ENCODE peak calls at places on chromosome 17, in six cellular contexts. One of them, this sample, is unnamed.

GRCh38 chr17:19770985-19771710 is 23.1 kb upstream of the ALDH3A1 start:
- DNase-seq in NCI-H1092: no peak
- DNase-seq in AG09309: no peak
- DNase-seq in iPS-NIHi11: no peak
- DNase-seq in activated gamma-delta T cell treated with Interleukin-2 at 50 U/mL for 16 hours: no peak
- DNase-seq in GM19239: no peak
- DNase-seq in this sample: no peak

GRCh38 chr17:38896373-38896954 is 26.6 kb downstream of the LASP1 start:
- DNase-seq in NCI-H1092: no peak
- DNase-seq in AG09309: no peak
- DNase-seq in iPS-NIHi11: no peak
- DNase-seq in activated gamma-delta T cell treated with Interleukin-2 at 50 U/mL for 16 hours: no peak
- DNase-seq in GM19239: no peak
- DNase-seq in this sample: no peak

GRCh38 chr17:2347805-2348685 is 10.7 kb downstream of the SGSM2 start:
- DNase-seq in NCI-H1092: peak; percentile 30
- DNase-seq in AG09309: peak; percentile 82
- DNase-seq in iPS-NIHi11: peak; percentile 84
- DNase-seq in activated gamma-delta T cell treated with Interleukin-2 at 50 U/mL for 16 hours: no peak
- DNase-seq in GM19239: no peak
- DNase-seq in this sample: peak; percentile 59

GRCh38 chr17:4747847-4748246 is 8.1 kb upstream of the CXCL16 start:
- DNase-seq in NCI-H1092: no peak
- DNase-seq in AG09309: no peak
- DNase-seq in iPS-NIHi11: no peak
- DNase-seq in activated gamma-delta T cell treated with Interleukin-2 at 50 U/mL for 16 hours: peak; percentile 21
- DNase-seq in GM19239: no peak
- DNase-seq in this sample: no peak

GRCh38 chr17:46060461-46060860 is 61.4 kb downstream of the STH start:
- DNase-seq in NCI-H1092: no peak
- DNase-seq in AG09309: no peak
- DNase-seq in iPS-NIHi11: no peak
- DNase-seq in activated gamma-delta T cell treated with Interleukin-2 at 50 U/mL for 16 hours: no peak
- DNase-seq in GM19239: no peak
- DNase-seq in this sample: no peak

GRCh38 chr17:73941919-73942530 is 261.5 kb upstream of the RPL38 start:
- DNase-seq in NCI-H1092: no peak
- DNase-seq in AG09309: no peak
- DNase-seq in iPS-NIHi11: no peak
- DNase-seq in activated gamma-delta T cell treated with Interleukin-2 at 50 U/mL for 16 hours: no peak
- DNase-seq in GM19239: no peak
- DNase-seq in this sample: no peak

GRCh38 chr17:74163836-74164235 is 39.6 kb upstream of the RPL38 start:
- DNase-seq in NCI-H1092: no peak
- DNase-seq in AG09309: no peak
- DNase-seq in iPS-NIHi11: no peak
- DNase-seq in activated gamma-delta T cell treated with Interleukin-2 at 50 U/mL for 16 hours: no peak
- DNase-seq in GM19239: no peak
- DNase-seq in this sample: no peak

GRCh38 chr17:73533801-73534574 is 110.3 kb downstream of the SDK2 start:
- DNase-seq in NCI-H1092: no peak
- DNase-seq in AG09309: no peak
- DNase-seq in iPS-NIHi11: no peak
- DNase-seq in activated gamma-delta T cell treated with Interleukin-2 at 50 U/mL for 16 hours: no peak
- DNase-seq in GM19239: no peak
- DNase-seq in this sample: no peak

GRCh38 chr17:36657763-36658490 is 56.5 kb downstream of the MRM1 start:
- DNase-seq in NCI-H1092: peak; percentile 56
- DNase-seq in AG09309: no peak
- DNase-seq in iPS-NIHi11: peak; percentile 85
- DNase-seq in activated gamma-delta T cell treated with Interleukin-2 at 50 U/mL for 16 hours: no peak
- DNase-seq in GM19239: no peak
- DNase-seq in this sample: no peak

GRCh38 chr17:50565559-50566350 is 5.2 kb downstream of the CACNA1G start:
- DNase-seq in NCI-H1092: peak; percentile 45
- DNase-seq in AG09309: no peak
- DNase-seq in iPS-NIHi11: peak; percentile 48
- DNase-seq in activated gamma-delta T cell treated with Interleukin-2 at 50 U/mL for 16 hours: no peak
- DNase-seq in GM19239: no peak
- DNase-seq in this sample: peak; percentile 32

GRCh38 chr17:8997994-8998628 is 23.2 kb upstream of the NTN1 start:
- DNase-seq in NCI-H1092: no peak
- DNase-seq in AG09309: no peak
- DNase-seq in iPS-NIHi11: peak; percentile 83
- DNase-seq in activated gamma-delta T cell treated with Interleukin-2 at 50 U/mL for 16 hours: peak; percentile 81
- DNase-seq in GM19239: peak; percentile 77
- DNase-seq in this sample: peak; percentile 72

GRCh38 chr17:81991684-81992513 is 14.5 kb downstream of the ASPSCR1 start:
- DNase-seq in NCI-H1092: peak; percentile 57
- DNase-seq in AG09309: no peak
- DNase-seq in iPS-NIHi11: peak; percentile 84
- DNase-seq in activated gamma-delta T cell treated with Interleukin-2 at 50 U/mL for 16 hours: no peak
- DNase-seq in GM19239: no peak
- DNase-seq in this sample: peak; percentile 66

GRCh38 chr17:39352986-39353385 is 48.4 kb downstream of the FBXL20 start:
- DNase-seq in NCI-H1092: no peak
- DNase-seq in AG09309: no peak
- DNase-seq in iPS-NIHi11: no peak
- DNase-seq in activated gamma-delta T cell treated with Interleukin-2 at 50 U/mL for 16 hours: no peak
- DNase-seq in GM19239: no peak
- DNase-seq in this sample: no peak